ENCODE peak calls at places on chromosomes 6 and 20, in nine cellular contexts. One of them, this sample, is unnamed.

GRCh38 chr6:156822747-156823206 is 45.6 kb downstream of the ARID1B start:
- DNase-seq in heart left ventricle: no peak
- DNase-seq in adrenal gland: peak
- DNase-seq in H9: no peak
- DNase-seq in effector memory CD4-positive, alpha-beta T cell: no peak
- DNase-seq in dorsolateral prefrontal cortex: peak
- DNase-seq in CD8-positive, alpha-beta T cell: no peak
- DNase-seq in RWPE1: no peak
- DNase-seq in left lung: no peak
- DNase-seq in this sample: no peak

GRCh38 chr6:701215-701614 is 8.3 kb upstream of the EXOC2 start:
- DNase-seq in adrenal gland: no peak
- DNase-seq in left lung: no peak
- DNase-seq in H9: no peak
- DNase-seq in dorsolateral prefrontal cortex: no peak
- DNase-seq in RWPE1: no peak
- DNase-seq in heart left ventricle: no peak
- DNase-seq in effector memory CD4-positive, alpha-beta T cell: no peak
- DNase-seq in CD8-positive, alpha-beta T cell: no peak
- DNase-seq in this sample: no peak

GRCh38 chr6:77457720-77458349 is 5.5 kb downstream of the HTR1B start:
- DNase-seq in CD8-positive, alpha-beta T cell: no peak
- DNase-seq in H9: peak
- DNase-seq in heart left ventricle: peak
- DNase-seq in adrenal gland: peak
- DNase-seq in left lung: peak
- DNase-seq in dorsolateral prefrontal cortex: peak
- DNase-seq in RWPE1: peak
- DNase-seq in effector memory CD4-positive, alpha-beta T cell: no peak
- DNase-seq in this sample: no peak

GRCh38 chr6:41568585-41569384 is 22.6 kb downstream of the FOXP4 start:
- DNase-seq in dorsolateral prefrontal cortex: no peak
- DNase-seq in left lung: peak
- DNase-seq in RWPE1: no peak
- DNase-seq in adrenal gland: no peak
- DNase-seq in effector memory CD4-positive, alpha-beta T cell: no peak
- DNase-seq in H9: no peak
- DNase-seq in heart left ventricle: no peak
- DNase-seq in CD8-positive, alpha-beta T cell: no peak
- DNase-seq in this sample: no peak

GRCh38 chr20:63409834-63410435 is 48.8 kb upstream of the CHRNA4 start:
- DNase-seq in left lung: no peak
- DNase-seq in RWPE1: no peak
- DNase-seq in adrenal gland: no peak
- DNase-seq in dorsolateral prefrontal cortex: no peak
- DNase-seq in CD8-positive, alpha-beta T cell: no peak
- DNase-seq in H9: peak
- DNase-seq in heart left ventricle: no peak
- DNase-seq in effector memory CD4-positive, alpha-beta T cell: no peak
- DNase-seq in this sample: no peak

GRCh38 chr6:20404641-20405032 is 3.0 kb downstream of the E2F3 start:
- DNase-seq in effector memory CD4-positive, alpha-beta T cell: peak
- DNase-seq in H9: peak
- DNase-seq in CD8-positive, alpha-beta T cell: peak
- DNase-seq in adrenal gland: peak
- DNase-seq in heart left ventricle: peak
- DNase-seq in dorsolateral prefrontal cortex: no peak
- DNase-seq in RWPE1: peak
- DNase-seq in left lung: no peak
- DNase-seq in this sample: no peak

GRCh38 chr6:118864330-118865166 is 29.4 kb upstream of the ASF1A start:
- DNase-seq in CD8-positive, alpha-beta T cell: no peak
- DNase-seq in H9: no peak
- DNase-seq in RWPE1: no peak
- DNase-seq in heart left ventricle: no peak
- DNase-seq in adrenal gland: no peak
- DNase-seq in effector memory CD4-positive, alpha-beta T cell: no peak
- DNase-seq in dorsolateral prefrontal cortex: no peak
- DNase-seq in left lung: no peak
- DNase-seq in this sample: no peak

GRCh38 chr6:62612526-62612925 is 326.5 kb upstream of the KHDRBS2 start:
- DNase-seq in CD8-positive, alpha-beta T cell: no peak
- DNase-seq in adrenal gland: no peak
- DNase-seq in left lung: no peak
- DNase-seq in RWPE1: no peak
- DNase-seq in H9: no peak
- DNase-seq in dorsolateral prefrontal cortex: no peak
- DNase-seq in effector memory CD4-positive, alpha-beta T cell: no peak
- DNase-seq in heart left ventricle: no peak
- DNase-seq in this sample: no peak

GRCh38 chr6:108295676-108296075 is 822 bp downstream of the AFG1L start:
- DNase-seq in effector memory CD4-positive, alpha-beta T cell: no peak
- DNase-seq in left lung: no peak
- DNase-seq in adrenal gland: no peak
- DNase-seq in H9: no peak
- DNase-seq in CD8-positive, alpha-beta T cell: no peak
- DNase-seq in heart left ventricle: no peak
- DNase-seq in dorsolateral prefrontal cortex: no peak
- DNase-seq in RWPE1: no peak
- DNase-seq in this sample: no peak

GRCh38 chr6:162882817-162883481 is 155.2 kb downstream of the PACRG start:
- DNase-seq in heart left ventricle: no peak
- DNase-seq in CD8-positive, alpha-beta T cell: no peak
- DNase-seq in effector memory CD4-positive, alpha-beta T cell: no peak
- DNase-seq in RWPE1: no peak
- DNase-seq in adrenal gland: no peak
- DNase-seq in dorsolateral prefrontal cortex: no peak
- DNase-seq in left lung: no peak
- DNase-seq in H9: no peak
- DNase-seq in this sample: no peak

GRCh38 chr6:156703719-156704118 is 73.5 kb upstream of the ARID1B start:
- DNase-seq in effector memory CD4-positive, alpha-beta T cell: no peak
- DNase-seq in adrenal gland: no peak
- DNase-seq in heart left ventricle: no peak
- DNase-seq in RWPE1: no peak
- DNase-seq in H9: no peak
- DNase-seq in left lung: no peak
- DNase-seq in dorsolateral prefrontal cortex: no peak
- DNase-seq in CD8-positive, alpha-beta T cell: no peak
- DNase-seq in this sample: no peak

DNA sequence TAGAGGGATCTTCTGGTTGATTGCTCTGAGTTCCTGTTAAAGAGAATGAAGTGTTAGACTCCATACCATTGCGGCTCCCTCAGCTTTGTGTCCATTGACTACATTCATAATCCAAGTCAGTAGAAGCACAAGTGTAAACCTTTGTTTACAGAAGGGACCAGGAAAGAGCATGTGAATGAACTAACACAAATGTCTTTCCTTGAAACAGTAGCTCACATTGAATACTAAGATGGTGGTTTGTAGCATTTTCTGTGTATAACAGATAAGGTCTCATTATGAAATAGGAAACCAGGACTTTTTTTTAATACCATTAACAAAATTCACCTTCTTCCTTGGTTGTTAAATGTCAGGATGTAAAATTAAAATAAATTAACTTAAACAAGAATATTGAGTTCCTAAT is 8.4 kb downstream of the STXBP5 start:
- DNase-seq in adrenal gland: no peak
- DNase-seq in CD8-positive, alpha-beta T cell: no peak
- DNase-seq in H9: no peak
- DNase-seq in left lung: no peak
- DNase-seq in effector memory CD4-positive, alpha-beta T cell: no peak
- DNase-seq in heart left ventricle: no peak
- DNase-seq in dorsolateral prefrontal cortex: no peak
- DNase-seq in RWPE1: no peak
- DNase-seq in this sample: no peak
- H3K27ac ChIP-seq in adrenal gland: no peak
- H3K27ac ChIP-seq in CD8-positive, alpha-beta T cell: no peak
- H3K27ac ChIP-seq in H9: no peak
- H3K27ac ChIP-seq in left lung: no peak
- H3K27ac ChIP-seq in effector memory CD4-positive, alpha-beta T cell: no peak
- H3K27ac ChIP-seq in heart left ventricle: no peak
- H3K27ac ChIP-seq in dorsolateral prefrontal cortex: peak
- H3K27ac ChIP-seq in RWPE1: no peak
- H3K27ac ChIP-seq in this sample: no peak

GRCh38 chr6:36336210-36336588 is 489 bp downstream of the BNIP5 start:
- DNase-seq in H9: no peak
- DNase-seq in dorsolateral prefrontal cortex: no peak
- DNase-seq in heart left ventricle: no peak
- DNase-seq in left lung: no peak
- DNase-seq in CD8-positive, alpha-beta T cell: no peak
- DNase-seq in RWPE1: no peak
- DNase-seq in adrenal gland: no peak
- DNase-seq in effector memory CD4-positive, alpha-beta T cell: no peak
- DNase-seq in this sample: no peak

GRCh38 chr6:36337814-36338213 is 1.1 kb upstream of the BNIP5 start:
- DNase-seq in RWPE1: no peak
- DNase-seq in dorsolateral prefrontal cortex: no peak
- DNase-seq in CD8-positive, alpha-beta T cell: no peak
- DNase-seq in left lung: no peak
- DNase-seq in effector memory CD4-positive, alpha-beta T cell: no peak
- DNase-seq in adrenal gland: no peak
- DNase-seq in heart left ventricle: no peak
- DNase-seq in H9: no peak
- DNase-seq in this sample: no peak

GRCh38 chr6:36335465-36336209 is 1.1 kb downstream of the BNIP5 start:
- DNase-seq in adrenal gland: no peak
- DNase-seq in effector memory CD4-positive, alpha-beta T cell: no peak
- DNase-seq in dorsolateral prefrontal cortex: no peak
- DNase-seq in RWPE1: no peak
- DNase-seq in heart left ventricle: no peak
- DNase-seq in CD8-positive, alpha-beta T cell: no peak
- DNase-seq in H9: no peak
- DNase-seq in left lung: no peak
- DNase-seq in this sample: no peak

GRCh38 chr6:36334832-36335459 is 1.7 kb downstream of the BNIP5 start:
- DNase-seq in heart left ventricle: no peak
- DNase-seq in RWPE1: no peak
- DNase-seq in effector memory CD4-positive, alpha-beta T cell: no peak
- DNase-seq in CD8-positive, alpha-beta T cell: no peak
- DNase-seq in adrenal gland: no peak
- DNase-seq in dorsolateral prefrontal cortex: no peak
- DNase-seq in left lung: no peak
- DNase-seq in H9: no peak
- DNase-seq in this sample: no peak

DNA sequence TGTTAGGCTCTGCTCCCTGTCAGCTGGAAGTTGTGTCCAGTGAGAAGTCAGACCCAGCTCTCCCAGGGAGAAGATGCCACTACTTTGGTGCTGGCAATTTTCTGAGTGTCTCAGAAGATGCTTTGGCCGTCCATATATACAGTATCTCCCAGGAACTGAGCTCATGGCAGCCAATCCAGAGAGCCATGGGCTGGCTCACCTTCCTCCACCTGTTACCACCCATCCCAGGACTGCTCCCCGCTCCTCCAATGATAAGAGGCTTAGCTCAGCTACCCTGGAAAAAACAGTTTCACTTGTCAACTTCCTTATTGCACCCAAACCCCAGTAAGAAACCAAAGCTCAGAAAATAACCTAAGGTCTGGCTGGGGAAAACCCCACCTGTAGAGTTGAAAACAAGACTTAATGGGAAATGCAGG is at the start of gene BNIP5:
- DNase-seq in CD8-positive, alpha-beta T cell: no peak
- DNase-seq in H9: no peak
- DNase-seq in dorsolateral prefrontal cortex: no peak
- DNase-seq in effector memory CD4-positive, alpha-beta T cell: no peak
- DNase-seq in adrenal gland: no peak
- DNase-seq in left lung: no peak
- DNase-seq in heart left ventricle: no peak
- DNase-seq in RWPE1: no peak
- DNase-seq in this sample: no peak
- H3K27ac ChIP-seq in CD8-positive, alpha-beta T cell: no peak
- H3K27ac ChIP-seq in H9: no peak
- H3K27ac ChIP-seq in dorsolateral prefrontal cortex: peak
- H3K27ac ChIP-seq in effector memory CD4-positive, alpha-beta T cell: no peak
- H3K27ac ChIP-seq in adrenal gland: no peak
- H3K27ac ChIP-seq in left lung: no peak
- H3K27ac ChIP-seq in heart left ventricle: no peak
- H3K27ac ChIP-seq in RWPE1: no peak
- H3K27ac ChIP-seq in this sample: no peak

GRCh38 chr6:143691155-143691554 is 13.4 kb downstream of the PHACTR2 start:
- DNase-seq in effector memory CD4-positive, alpha-beta T cell: no peak
- DNase-seq in dorsolateral prefrontal cortex: no peak
- DNase-seq in adrenal gland: no peak
- DNase-seq in heart left ventricle: no peak
- DNase-seq in RWPE1: no peak
- DNase-seq in H9: no peak
- DNase-seq in left lung: no peak
- DNase-seq in CD8-positive, alpha-beta T cell: no peak
- DNase-seq in this sample: no peak
- H3K27ac ChIP-seq in effector memory CD4-positive, alpha-beta T cell: no peak
- H3K27ac ChIP-seq in dorsolateral prefrontal cortex: no peak
- H3K27ac ChIP-seq in adrenal gland: no peak
- H3K27ac ChIP-seq in heart left ventricle: no peak
- H3K27ac ChIP-seq in RWPE1: no peak
- H3K27ac ChIP-seq in H9: no peak
- H3K27ac ChIP-seq in left lung: no peak
- H3K27ac ChIP-seq in CD8-positive, alpha-beta T cell: no peak
- H3K27ac ChIP-seq in this sample: no peak

DNA sequence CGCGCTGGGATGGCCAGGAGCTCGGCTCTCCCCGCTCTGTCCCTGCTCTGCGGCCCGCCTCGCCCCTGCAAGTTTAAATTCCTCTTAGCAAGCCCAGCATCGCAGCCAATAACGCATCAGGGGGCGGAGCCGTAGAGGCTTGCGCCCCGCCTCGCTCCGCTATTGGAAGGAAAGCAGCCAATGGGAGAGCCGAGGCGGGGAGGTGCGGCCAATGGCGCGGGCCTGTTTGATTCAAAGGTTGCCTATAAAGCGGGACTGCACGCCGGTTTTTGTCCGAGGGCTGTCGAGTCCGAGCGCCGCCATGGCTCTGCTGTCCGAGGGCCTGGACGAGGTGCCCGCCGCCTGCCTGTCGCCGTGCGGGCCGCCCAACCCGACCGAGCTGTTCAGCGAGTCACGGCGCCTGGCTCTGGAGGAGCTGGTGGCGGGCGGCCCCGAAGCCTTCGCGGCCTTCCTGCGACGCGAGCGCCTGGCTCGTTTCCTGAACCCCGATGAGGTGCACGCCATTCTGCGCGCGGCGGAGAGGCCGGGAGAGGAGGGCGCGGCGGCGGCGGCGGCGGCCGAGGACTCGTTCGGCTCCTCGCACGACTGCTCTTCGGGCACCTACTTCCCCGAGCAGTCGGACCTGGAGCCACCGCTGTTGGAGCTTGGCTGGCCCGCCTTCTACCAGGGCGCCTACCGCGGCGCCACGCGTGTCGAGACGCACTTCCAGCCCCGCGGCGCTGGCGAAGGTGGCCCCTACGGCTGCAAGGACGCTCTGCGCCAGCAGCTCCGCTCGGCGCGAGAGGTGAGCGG is at the start of gene FAM83D:
- DNase-seq in CD8-positive, alpha-beta T cell: peak
- DNase-seq in left lung: peak
- DNase-seq in adrenal gland: peak
- DNase-seq in dorsolateral prefrontal cortex: peak
- DNase-seq in RWPE1: peak
- DNase-seq in H9: peak
- DNase-seq in heart left ventricle: peak
- DNase-seq in effector memory CD4-positive, alpha-beta T cell: peak
- DNase-seq in this sample: peak
- H3K27ac ChIP-seq in CD8-positive, alpha-beta T cell: peak
- H3K27ac ChIP-seq in left lung: no peak
- H3K27ac ChIP-seq in adrenal gland: no peak
- H3K27ac ChIP-seq in dorsolateral prefrontal cortex: no peak
- H3K27ac ChIP-seq in RWPE1: peak
- H3K27ac ChIP-seq in H9: no peak
- H3K27ac ChIP-seq in heart left ventricle: no peak
- H3K27ac ChIP-seq in effector memory CD4-positive, alpha-beta T cell: peak
- H3K27ac ChIP-seq in this sample: no peak

This sample was measured in caudate nucleus.